ENCODE peak calls at places on chromosomes 12 and 14, in four cellular contexts. One of them, this sample, is unnamed.

GRCh38 chr12:15151141-15152091 is 69.8 kb downstream of the RERG start:
- DNase-seq in H1: no peak
- DNase-seq in GM12878: no peak
- DNase-seq in HCT116: peak; percentile 6
- DNase-seq in this sample: no peak

GRCh38 chr14:67387195-67387594 is 24.8 kb downstream of the PLEK2 start:
- DNase-seq in H1: no peak
- DNase-seq in GM12878: no peak
- DNase-seq in HCT116: no peak
- DNase-seq in this sample: no peak

GRCh38 chr12:13044859-13045384 is 741 bp downstream of the FAM234B start:
- DNase-seq in H1: no peak
- DNase-seq in GM12878: no peak
- DNase-seq in HCT116: no peak
- DNase-seq in this sample: no peak

GRCh38 chr14:90045608-90046007 is 16.2 kb upstream of the KCNK13 start:
- DNase-seq in H1: no peak
- DNase-seq in GM12878: no peak
- DNase-seq in HCT116: no peak
- DNase-seq in this sample: no peak

GRCh38 chr12:107396991-107397390 is 288.6 kb upstream of the PWP1 start:
- DNase-seq in H1: no peak
- DNase-seq in GM12878: no peak
- DNase-seq in HCT116: no peak
- DNase-seq in this sample: no peak

GRCh38 chr12:55188974-55189556 is 31.8 kb upstream of the OR10A7 start:
- DNase-seq in H1: no peak
- DNase-seq in GM12878: peak; percentile 53
- DNase-seq in HCT116: peak; percentile 69
- DNase-seq in this sample: peak; percentile 62

GRCh38 chr12:123094349-123095073 is 56.4 kb downstream of the PITPNM2 start:
- DNase-seq in H1: no peak
- DNase-seq in GM12878: no peak
- DNase-seq in HCT116: peak; percentile 49
- DNase-seq in this sample: peak; percentile 45

GRCh38 chr14:104395276-104395675 is 184.3 kb upstream of the C14orf180 start:
- DNase-seq in H1: no peak
- DNase-seq in GM12878: no peak
- DNase-seq in HCT116: no peak
- DNase-seq in this sample: no peak

GRCh38 chr14:92651793-92652382 is 96.5 kb downstream of the LGMN start:
- DNase-seq in H1: no peak
- DNase-seq in GM12878: no peak
- DNase-seq in HCT116: no peak
- DNase-seq in this sample: no peak

GRCh38 chr14:54398028-54398368 is 1.2 kb downstream of the CDKN3 start:
- DNase-seq in H1: no peak
- DNase-seq in GM12878: no peak
- DNase-seq in HCT116: no peak
- DNase-seq in this sample: no peak

GRCh38 chr12:107845226-107845979 is 70.9 kb downstream of the ASCL4 start:
- DNase-seq in H1: peak; percentile 60
- DNase-seq in GM12878: no peak
- DNase-seq in HCT116: no peak
- DNase-seq in this sample: no peak

GRCh38 chr12:109554761-109555160 is 18.5 kb downstream of the MMAB start:
- DNase-seq in H1: no peak
- DNase-seq in GM12878: no peak
- DNase-seq in HCT116: no peak
- DNase-seq in this sample: no peak

GRCh38 chr12:70644836-70645235 is 7.6 kb upstream of the PTPRB start:
- DNase-seq in H1: no peak
- DNase-seq in GM12878: no peak
- DNase-seq in HCT116: no peak
- DNase-seq in this sample: no peak

GRCh38 chr12:102673606-102674005 is 193.2 kb upstream of the IGF1 start:
- DNase-seq in H1: no peak
- DNase-seq in GM12878: no peak
- DNase-seq in HCT116: no peak
- DNase-seq in this sample: no peak

GRCh38 chr12:34625116-34625515 is 602.8 kb downstream of the ALG10 start:
- DNase-seq in H1: no peak
- DNase-seq in GM12878: no peak
- DNase-seq in HCT116: peak; percentile 7
- DNase-seq in this sample: peak; percentile 15

GRCh38 chr14:81625343-81625742 is 91.7 kb upstream of the SEL1L start:
- DNase-seq in H1: no peak
- DNase-seq in GM12878: no peak
- DNase-seq in HCT116: peak; percentile 15
- DNase-seq in this sample: peak; percentile 12

GRCh38 chr14:101889898-101890297 is 74.5 kb upstream of the DYNC1H1 start:
- DNase-seq in H1: no peak
- DNase-seq in GM12878: no peak
- DNase-seq in HCT116: no peak
- DNase-seq in this sample: no peak

GRCh38 chr12:64889434-64890216 is 65.2 kb downstream of the TBC1D30 start:
- DNase-seq in H1: no peak
- DNase-seq in GM12878: no peak
- DNase-seq in HCT116: no peak
- DNase-seq in this sample: no peak

GRCh38 chr12:2395352-2395977 is 342.7 kb downstream of the CACNA1C start:
- DNase-seq in H1: peak; percentile 88
- DNase-seq in GM12878: no peak
- DNase-seq in HCT116: peak; percentile 40
- DNase-seq in this sample: peak; percentile 70
- TF ChIP-seq EGR1 in H1: no peak
- TF ChIP-seq EGR1 in GM12878: no peak
- TF ChIP-seq EGR1 in HCT116: no peak
- TF ChIP-seq EGR1 in this sample: no peak

GRCh38 chr12:121826318-121826954 is 22.6 kb downstream of the SETD1B start:
- DNase-seq in H1: no peak
- DNase-seq in GM12878: no peak
- DNase-seq in HCT116: no peak
- DNase-seq in this sample: no peak

GRCh38 chr12:121822393-121823100 is 18.7 kb downstream of the SETD1B start:
- DNase-seq in H1: no peak
- DNase-seq in GM12878: no peak
- DNase-seq in HCT116: no peak
- DNase-seq in this sample: no peak

GRCh38 chr12:121825041-121825523 is 21.3 kb downstream of the SETD1B start:
- DNase-seq in H1: no peak
- DNase-seq in GM12878: no peak
- DNase-seq in HCT116: no peak
- DNase-seq in this sample: no peak

GRCh38 chr12:121823101-121823726 is 19.4 kb downstream of the SETD1B start:
- DNase-seq in H1: no peak
- DNase-seq in GM12878: no peak
- DNase-seq in HCT116: no peak
- DNase-seq in this sample: no peak

DNA sequence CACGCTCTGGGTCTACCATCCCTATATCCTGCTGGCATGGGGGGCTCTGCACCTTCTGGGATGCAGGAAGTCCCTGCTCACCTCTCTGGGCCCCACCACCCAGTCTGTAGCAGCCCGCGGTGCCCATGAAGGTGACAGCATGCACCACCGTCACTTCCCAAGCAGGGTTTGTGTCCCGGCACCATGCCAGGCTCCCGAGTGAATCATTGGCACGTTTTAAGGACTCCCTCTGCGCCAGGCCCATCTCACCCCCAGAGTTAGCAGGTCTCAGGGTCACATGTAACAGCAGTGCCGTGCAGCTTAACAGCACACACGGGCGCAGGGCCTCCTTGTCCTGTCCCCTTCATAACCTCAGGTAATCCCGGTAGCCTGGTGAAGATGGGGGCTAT is 19.9 kb downstream of the SETD1B start:
- DNase-seq in H1: no peak
- DNase-seq in GM12878: no peak
- DNase-seq in HCT116: no peak
- DNase-seq in this sample: no peak
- TF ChIP-seq EGR1 in H1: no peak
- TF ChIP-seq EGR1 in GM12878: no peak
- TF ChIP-seq EGR1 in HCT116: no peak
- TF ChIP-seq EGR1 in this sample: no peak

DNA sequence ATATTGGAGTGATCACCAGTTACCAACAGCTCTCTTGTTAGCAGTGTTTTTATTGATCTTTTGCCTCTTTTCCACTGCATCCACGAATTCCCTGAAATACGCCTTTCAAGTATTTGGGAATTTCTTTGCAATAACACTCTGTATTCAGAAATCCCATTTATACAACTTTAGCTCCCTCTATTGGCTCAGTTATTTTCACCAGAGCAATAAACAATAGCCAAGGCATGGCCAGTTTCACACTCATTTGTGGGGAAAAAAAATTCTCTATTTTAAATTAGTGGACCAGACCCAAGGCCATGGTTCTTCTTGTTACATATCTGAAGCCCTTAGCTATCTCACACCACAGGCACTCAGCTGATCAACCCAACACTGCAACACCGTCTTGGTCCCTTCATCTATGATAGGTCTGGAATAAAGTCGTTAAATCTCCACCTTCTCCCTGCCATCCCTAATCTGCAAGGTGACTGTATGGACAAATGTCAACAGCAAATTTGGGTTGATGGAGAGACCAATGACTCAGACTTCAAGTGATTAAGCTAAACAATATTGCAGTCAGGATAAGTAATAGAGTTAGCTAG is 92.4 kb upstream of the TMEM260 start:
- DNase-seq in H1: no peak
- DNase-seq in GM12878: no peak
- DNase-seq in HCT116: peak; percentile 23
- DNase-seq in this sample: no peak
- TF ChIP-seq EGR1 in H1: no peak
- TF ChIP-seq EGR1 in GM12878: no peak
- TF ChIP-seq EGR1 in HCT116: no peak
- TF ChIP-seq EGR1 in this sample: no peak

DNA sequence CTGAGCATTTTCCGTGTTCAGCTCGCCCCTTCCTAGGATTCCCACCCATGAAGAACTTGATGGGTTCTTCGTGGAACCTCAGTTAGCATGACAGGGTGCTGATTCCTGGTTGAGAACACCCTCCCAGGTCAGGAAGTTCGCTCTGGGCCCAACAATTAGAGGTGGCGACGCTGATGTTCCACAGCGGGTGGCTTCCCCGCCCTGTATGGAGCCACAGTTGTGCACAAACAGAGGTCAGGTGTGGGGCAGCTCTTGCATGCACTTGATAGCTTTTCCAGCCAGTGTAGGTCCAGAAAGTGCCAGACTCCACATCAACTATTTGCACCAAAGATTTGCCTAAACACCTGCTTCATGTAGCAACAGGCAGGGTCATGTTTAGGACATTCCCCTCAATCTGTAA is 788.2 kb downstream of the MED13L start:
- DNase-seq in H1: no peak
- DNase-seq in GM12878: no peak
- DNase-seq in HCT116: no peak
- DNase-seq in this sample: no peak
- TF ChIP-seq EGR1 in H1: no peak
- TF ChIP-seq EGR1 in GM12878: no peak
- TF ChIP-seq EGR1 in HCT116: no peak
- TF ChIP-seq EGR1 in this sample: no peak

GRCh38 chr12:89417246-89417977 is 65.1 kb upstream of the DUSP6 start:
- DNase-seq in H1: no peak
- DNase-seq in GM12878: no peak
- DNase-seq in HCT116: no peak
- DNase-seq in this sample: no peak
- TF ChIP-seq EGR1 in H1: no peak
- TF ChIP-seq EGR1 in GM12878: no peak
- TF ChIP-seq EGR1 in HCT116: no peak
- TF ChIP-seq EGR1 in this sample: no peak

GRCh38 chr14:91261115-91261514 is 16.6 kb upstream of the GPR68 start:
- DNase-seq in H1: no peak
- DNase-seq in GM12878: no peak
- DNase-seq in HCT116: no peak
- DNase-seq in this sample: no peak
- TF ChIP-seq EGR1 in H1: no peak
- TF ChIP-seq EGR1 in GM12878: no peak
- TF ChIP-seq EGR1 in HCT116: no peak
- TF ChIP-seq EGR1 in this sample: no peak

DNA sequence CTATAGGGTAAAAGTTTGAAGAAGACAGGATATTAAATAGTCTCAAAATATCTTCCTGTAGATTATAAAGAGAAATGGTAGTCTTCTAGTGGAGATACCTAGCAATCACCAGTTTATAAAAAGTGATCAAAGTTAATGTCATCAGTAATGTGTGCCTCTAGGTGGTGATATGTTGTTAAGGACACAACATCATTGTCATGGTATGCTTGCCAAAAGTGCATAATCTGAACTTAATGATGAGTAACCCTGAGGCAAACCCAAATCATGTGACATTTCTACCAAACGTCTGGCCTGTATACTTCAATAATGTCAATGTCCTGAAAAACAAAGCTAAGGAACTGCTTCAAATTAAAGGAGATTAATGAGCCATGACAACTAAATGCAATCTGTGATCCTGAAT is 214.7 kb downstream of the PHLDA1 start:
- DNase-seq in H1: no peak
- DNase-seq in GM12878: peak; percentile 5
- DNase-seq in HCT116: peak; percentile 58
- DNase-seq in this sample: no peak
- TF ChIP-seq EGR1 in H1: no peak
- TF ChIP-seq EGR1 in GM12878: no peak
- TF ChIP-seq EGR1 in HCT116: no peak
- TF ChIP-seq EGR1 in this sample: no peak

GRCh38 chr12:103798586-103798985 is 42.4 kb downstream of the NT5DC3 start:
- DNase-seq in H1: no peak
- DNase-seq in GM12878: no peak
- DNase-seq in HCT116: no peak
- DNase-seq in this sample: no peak

GRCh38 chr12:103801709-103802585 is 39.1 kb downstream of the NT5DC3 start:
- DNase-seq in H1: no peak
- DNase-seq in GM12878: no peak
- DNase-seq in HCT116: peak; percentile 51
- DNase-seq in this sample: no peak

GRCh38 chr12:103799504-103800251 is 41.4 kb downstream of the NT5DC3 start:
- DNase-seq in H1: no peak
- DNase-seq in GM12878: no peak
- DNase-seq in HCT116: no peak
- DNase-seq in this sample: no peak

GRCh38 chr12:103802586-103802886 is 38.5 kb downstream of the NT5DC3 start:
- DNase-seq in H1: no peak
- DNase-seq in GM12878: no peak
- DNase-seq in HCT116: no peak
- DNase-seq in this sample: no peak

GRCh38 chr12:103800252-103800771 is 40.7 kb downstream of the NT5DC3 start:
- DNase-seq in H1: no peak
- DNase-seq in GM12878: no peak
- DNase-seq in HCT116: no peak
- DNase-seq in this sample: peak; percentile 32
- TF ChIP-seq EGR1 in H1: no peak
- TF ChIP-seq EGR1 in GM12878: no peak
- TF ChIP-seq EGR1 in HCT116: no peak
- TF ChIP-seq EGR1 in this sample: no peak